ENCODE peak calls at places on chromosomes 7 and 10, in eight cellular contexts. N is colonic mucosa, I is H9, H is PC-9, C is GM10248, J is heart left ventricle, X is fibroblast of lung, S is AG10803. V is an unnamed sample.

GRCh38 chr7:117085769-117086463 is 132.6 kb downstream of the ST7 start:
- DNase-seq in C (no peak), S (peak), H (peak), N (no peak), I (no peak), X (peak), J (no peak), V (no peak)

GRCh38 chr7:155676052-155676451 is 31.6 kb downstream of the RBM33 start:
- DNase-seq in H (no peak), S (no peak), I (no peak), X (no peak), N (no peak), J (no peak), C (no peak), V (no peak)

GRCh38 chr10:119608316-119609155 is 11.8 kb upstream of the TIAL1 start:
- DNase-seq in J (peak), N (peak), C (peak), I (peak), S (peak), H (peak), X (peak), V (peak)

GRCh38 chr7:94223375-94224084 is 171.2 kb upstream of the COL1A2 start:
- DNase-seq in S (peak), I (peak), X (peak), J (no peak), N (no peak), H (no peak), C (no peak), V (no peak)

GRCh38 chr7:130273081-130273699 is 6.5 kb downstream of the CPA2 start:
- DNase-seq in N (peak), H (no peak), C (no peak), X (peak), J (no peak), S (peak), I (peak), V (no peak)

GRCh38 chr10:124287071-124287685 is 131.5 kb downstream of the OAT start:
- DNase-seq in X (no peak), S (no peak), J (no peak), N (no peak), C (no peak), I (no peak), H (no peak), V (no peak)

GRCh38 chr7:149690688-149691446 is 82.5 kb downstream of the ZNF467 start:
- DNase-seq in H (peak), J (no peak), I (peak), C (no peak), X (peak), S (peak), N (peak), V (no peak)

GRCh38 chr7:108630002-108630401 is 60.3 kb downstream of the DNAJB9 start:
- DNase-seq in N (peak), S (no peak), J (peak), I (no peak), C (no peak), H (no peak), X (peak), V (no peak)

GRCh38 chr10:6136215-6137201 is 47.7 kb downstream of the RBM17 start:
- DNase-seq in S (peak), J (no peak), I (no peak), N (no peak), X (peak), H (no peak), C (peak), V (no peak)

GRCh38 chr10:1807924-1808323 is 70.6 kb upstream of the ADARB2 start:
- DNase-seq in I (no peak), J (no peak), N (no peak), X (no peak), H (no peak), C (no peak), S (no peak), V (no peak)

GRCh38 chr7:21542891-21543527 is at the start of gene DNAH11:
- DNase-seq in X (peak), C (peak), N (peak), J (peak), S (no peak), I (peak), H (no peak), V (no peak)

GRCh38 chr10:77135555-77135954 is 502.1 kb downstream of the KCNMA1 start:
- DNase-seq in I (no peak), N (no peak), S (no peak), H (no peak), X (no peak), J (no peak), C (no peak), V (no peak)

GRCh38 chr10:110502072-110502845 is 4.6 kb downstream of the DUSP5 start:
- DNase-seq in X (no peak), I (no peak), N (no peak), J (no peak), S (no peak), C (no peak), H (no peak), V (no peak)

GRCh38 chr7:118306771-118307170 is 82.3 kb downstream of the ANKRD7 start:
- DNase-seq in S (no peak), J (no peak), I (no peak), X (peak), C (no peak), N (no peak), H (no peak), V (no peak)

GRCh38 chr7:73851410-73852338 is 9.3 kb upstream of the TMEM270 start:
- DNase-seq in H (peak), J (no peak), I (no peak), X (peak), C (peak), N (no peak), S (peak), V (no peak)

GRCh38 chr10:47140752-47141348 is 159.1 kb upstream of the GDF10 start:
- DNase-seq in C (no peak), I (no peak), J (no peak), H (no peak), N (no peak), X (no peak), S (no peak), V (no peak)

GRCh38 chr7:100449190-100449795 is 13.0 kb upstream of the PPP1R35 start:
- DNase-seq in N (no peak), S (no peak), J (no peak), C (no peak), I (no peak), X (no peak), H (no peak), V (no peak)

GRCh38 chr7:35268953-35269352 is 15.1 kb upstream of the TBX20 start:
- DNase-seq in X (no peak), S (no peak), I (no peak), C (no peak), H (no peak), J (no peak), N (no peak), V (no peak)

GRCh38 chr7:112080974-112081373 is 125.2 kb downstream of the DOCK4 start:
- DNase-seq in C (no peak), S (peak), X (peak), H (no peak), I (no peak), N (no peak), J (peak), V (no peak)

GRCh38 chr7:44100458-44101303 is 3.5 kb upstream of the AEBP1 start:
- DNase-seq in J (no peak), S (peak), C (peak), I (no peak), N (no peak), H (no peak), X (peak), V (no peak)

GRCh38 chr7:116194115-116194514 is 16.2 kb upstream of the TES start:
- DNase-seq in N (no peak), X (no peak), S (peak), J (no peak), I (no peak), C (no peak), H (no peak), V (no peak)

GRCh38 chr7:123120286-123120685 is 79.5 kb downstream of the SLC13A1 start:
- DNase-seq in C (no peak), J (no peak), H (no peak), S (peak), X (peak), I (no peak), N (no peak), V (no peak)

GRCh38 chr10:13613519-13613918 is 26.8 kb downstream of the PRPF18 start:
- DNase-seq in X (peak), I (no peak), J (no peak), S (peak), N (no peak), H (no peak), C (no peak), V (no peak)

GRCh38 chr10:78814430-78814806 is 254.3 kb upstream of the ZMIZ1 start:
- DNase-seq in I (no peak), S (no peak), X (no peak), N (no peak), H (no peak), C (no peak), J (no peak), V (no peak)

DNA sequence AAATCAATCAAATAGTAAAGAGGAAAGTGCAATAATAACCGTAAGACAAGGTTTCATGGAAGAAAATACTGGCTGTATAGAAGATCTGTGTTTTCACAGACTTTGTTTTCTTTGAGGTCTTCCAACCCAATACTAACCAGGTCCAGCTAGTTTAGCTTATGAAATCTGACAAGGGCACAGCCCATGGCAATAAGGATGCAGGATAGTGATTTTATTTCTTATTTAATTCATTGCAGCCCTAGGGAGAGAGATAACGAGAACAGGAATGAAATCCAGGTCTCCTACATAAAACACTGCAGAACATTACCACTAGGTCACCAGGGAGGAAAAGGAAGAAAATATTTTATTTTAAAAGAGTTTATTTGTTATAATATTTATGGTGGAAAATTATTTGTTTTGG is 145.1 kb downstream of the DNAJC1 start:
- DNase-seq in N (no peak), J (no peak), I (no peak), S (no peak), H (no peak), C (no peak), X (no peak), V (no peak)
- TF ChIP-seq CTCF in N (no peak), J (no peak), I (no peak), S (no peak), H (no peak), C (no peak), X (no peak), V (no peak)

GRCh38 chr7:29565982-29566746 is 2.5 kb downstream of the PRR15 start:
- DNase-seq in I (peak), N (peak), H (no peak), J (no peak), X (no peak), S (no peak), C (no peak), V (no peak)
- TF ChIP-seq CTCF in I (no peak), N (no peak), H (no peak), J (no peak), X (no peak), S (no peak), C (no peak), V (no peak)

GRCh38 chr10:72072046-72072445 is 16.3 kb downstream of the SPOCK2 start:
- DNase-seq in H (peak), N (no peak), C (no peak), X (no peak), J (no peak), S (no peak), I (no peak), V (no peak)
- TF ChIP-seq CTCF in H (no peak), N (no peak), C (no peak), X (no peak), J (no peak), S (no peak), I (no peak), V (no peak)

GRCh38 chr10:94214497-94214896 is 148.2 kb downstream of the NOC3L start:
- DNase-seq in H (no peak), I (no peak), S (no peak), J (no peak), C (no peak), X (no peak), N (no peak), V (no peak)
- TF ChIP-seq CTCF in H (no peak), I (no peak), S (no peak), J (no peak), C (no peak), X (no peak), N (no peak), V (no peak)

GRCh38 chr7:47893238-47893637 is 55.0 kb downstream of the PKD1L1 start:
- DNase-seq in H (no peak), S (no peak), N (no peak), C (peak), I (peak), J (no peak), X (no peak), V (no peak)
- TF ChIP-seq CTCF in H (peak), S (peak), N (no peak), C (peak), I (peak), J (no peak), X (no peak), V (no peak)

GRCh38 chr7:5424689-5425506 is 1.3 kb upstream of the TNRC18 start:
- DNase-seq in N (peak), J (peak), X (peak), H (peak), C (no peak), I (no peak), S (peak), V (peak)
- TF ChIP-seq CTCF in N (no peak), J (no peak), X (no peak), H (peak), C (no peak), I (no peak), S (peak), V (no peak)

GRCh38 chr10:104297697-104298660 is 29.0 kb downstream of the GSTO2 start:
- DNase-seq in C (no peak), S (peak), I (peak), H (no peak), X (peak), N (no peak), J (no peak), V (no peak)
- TF ChIP-seq CTCF in C (peak), S (peak), I (peak), H (no peak), X (peak), N (no peak), J (no peak), V (no peak)

GRCh38 chr7:70040971-70041766 is 442.9 kb downstream of the AUTS2 start:
- DNase-seq in X (peak), S (peak), I (no peak), C (no peak), J (no peak), N (no peak), H (no peak), V (no peak)

GRCh38 chr7:70044525-70044924 is 446.2 kb downstream of the AUTS2 start:
- DNase-seq in S (no peak), X (no peak), N (no peak), H (no peak), C (no peak), I (no peak), J (no peak), V (no peak)

GRCh38 chr7:70043139-70043538 is 444.9 kb downstream of the AUTS2 start:
- DNase-seq in X (no peak), N (no peak), J (no peak), H (no peak), C (no peak), I (no peak), S (no peak), V (no peak)

GRCh38 chr7:70044064-70044463 is 445.8 kb downstream of the AUTS2 start:
- DNase-seq in I (peak), S (no peak), J (no peak), H (no peak), X (no peak), C (no peak), N (peak), V (no peak)

GRCh38 chr7:70042533-70042932 is 444.3 kb downstream of the AUTS2 start:
- DNase-seq in C (no peak), N (no peak), J (no peak), I (no peak), H (no peak), X (peak), S (peak), V (no peak)
- TF ChIP-seq CTCF in C (peak), N (no peak), J (peak), I (peak), H (no peak), X (peak), S (peak), V (peak)

DNA sequence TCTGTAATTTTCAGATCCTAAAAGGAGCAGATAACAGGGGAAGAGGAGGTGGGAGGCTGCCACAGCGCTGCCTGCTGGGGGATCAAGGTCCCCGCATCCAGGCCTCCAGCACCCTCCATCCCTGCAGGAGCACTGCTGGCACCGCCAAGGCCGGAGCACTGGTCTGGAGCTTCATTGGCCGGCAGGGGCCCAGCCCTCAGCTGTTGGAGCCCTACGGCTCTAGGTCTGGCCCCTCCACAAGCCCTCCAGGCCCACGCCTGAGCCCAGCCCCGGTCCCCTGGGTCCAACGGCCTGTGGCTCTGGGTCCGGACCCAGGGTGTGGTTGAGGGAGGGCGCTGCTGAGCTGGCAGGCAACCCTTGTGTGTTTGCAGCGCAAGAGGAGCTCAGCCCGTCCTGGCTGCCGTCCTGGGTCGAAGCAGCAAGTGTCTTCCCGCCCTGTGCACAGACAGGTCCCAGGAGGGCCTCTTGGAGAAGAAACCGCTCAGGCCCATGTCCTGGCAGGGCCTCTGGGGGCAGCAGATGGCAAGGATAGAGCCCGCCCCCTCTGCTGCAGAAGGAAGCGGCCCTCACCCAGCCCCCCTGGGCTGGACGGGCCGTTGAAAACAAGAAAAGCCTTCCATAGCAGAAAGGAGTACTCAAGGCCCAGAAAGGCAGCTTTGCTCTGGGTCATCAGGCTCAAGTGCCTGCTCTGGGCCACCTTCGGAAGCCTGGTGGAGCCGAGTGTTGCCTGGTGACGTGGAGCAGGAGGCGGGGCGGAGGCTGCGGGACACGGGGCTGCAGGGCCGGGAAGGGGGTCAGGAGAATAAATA is 54.3 kb upstream of the TNRC18 start:
- DNase-seq in N (no peak), X (no peak), S (no peak), H (no peak), C (peak), I (peak), J (no peak), V (no peak)
- TF ChIP-seq CTCF in N (no peak), X (no peak), S (peak), H (peak), C (peak), I (peak), J (no peak), V (no peak)

GRCh38 chr7:97107192-97107800 is 10.2 kb upstream of the SDHAF3 start:
- DNase-seq in N (no peak), H (peak), S (peak), C (no peak), J (no peak), I (no peak), X (no peak), V (no peak)

GRCh38 chr7:97104719-97105129 is 12.8 kb upstream of the SDHAF3 start:
- DNase-seq in H (peak), N (peak), I (peak), X (peak), S (peak), J (peak), C (peak), V (peak)
- TF ChIP-seq CTCF in H (peak), N (peak), I (peak), X (peak), S (peak), J (peak), C (peak), V (peak)